ENCODE peak calls at places on chromosomes 3 and 15, in ten cellular contexts. T, W, C, I, V, A, S, U, Q and Z are unnamed samples.

GRCh38 chr3:45473841-45474240 is 85.5 kb downstream of the LARS2 start:
- DNase-seq in T (no peak), W (no peak), C (peak; percentile 96), I (peak; percentile 33), V (no peak), A (no peak), S (peak; percentile 97), U (peak; percentile 92), Q (no peak), Z (peak; percentile 82)

GRCh38 chr3:32492684-32493436 is 9.8 kb downstream of the CMTM6 start:
- DNase-seq in T (no peak), W (no peak), C (peak; percentile 33), I (peak; percentile 46), V (no peak), A (no peak), S (no peak), U (peak; percentile 36), Q (no peak), Z (peak; percentile 15)

GRCh38 chr3:29804044-29804443 is 523.2 kb downstream of the RBMS3 start:
- DNase-seq in T (no peak), W (no peak), C (no peak), I (no peak), V (no peak), A (no peak), S (no peak), U (no peak), Q (no peak), Z (no peak)

GRCh38 chr3:41330465-41330864 is 131.2 kb downstream of the CTNNB1 start:
- DNase-seq in T (no peak), W (no peak), C (peak; percentile 83), I (peak; percentile 47), V (no peak), A (no peak), S (peak; percentile 84), U (peak; percentile 55), Q (no peak), Z (no peak)

GRCh38 chr3:51682079-51682478 is 11.0 kb downstream of the TEX264 start:
- DNase-seq in T (no peak), W (peak; percentile 78), C (peak; percentile 91), I (peak; percentile 88), V (peak; percentile 95), A (peak; percentile 44), S (peak; percentile 90), U (peak; percentile 94), Q (peak; percentile 52), Z (peak; percentile 83)

GRCh38 chr3:77147836-77148578 is 108.1 kb downstream of the ROBO2 start:
- DNase-seq in T (no peak), W (no peak), C (no peak), I (no peak), V (no peak), A (no peak), S (no peak), U (peak; percentile 52), Q (no peak), Z (no peak)

GRCh38 chr3:138241061-138241460 is 54.0 kb downstream of the ARMC8 start:
- DNase-seq in T (no peak), W (no peak), C (peak; percentile 27), I (peak; percentile 78), V (no peak), A (no peak), S (peak; percentile 29), U (no peak), Q (no peak), Z (peak; percentile 38)

GRCh38 chr3:123449092-123449985 is 449 bp upstream of the ADCY5 start:
- DNase-seq in T (no peak), W (no peak), C (peak; percentile 6), I (peak; percentile 10), V (no peak), A (peak; percentile 61), S (peak; percentile 4), U (peak; percentile 18), Q (no peak), Z (peak; percentile 3)

GRCh38 chr3:100090669-100091005 is 23.7 kb downstream of the FILIP1L start:
- DNase-seq in T (no peak), W (no peak), C (no peak), I (no peak), V (no peak), A (no peak), S (no peak), U (no peak), Q (no peak), Z (no peak)

GRCh38 chr3:100086401-100086800 is 27.9 kb downstream of the FILIP1L start:
- DNase-seq in T (no peak), W (no peak), C (no peak), I (no peak), V (no peak), A (no peak), S (no peak), U (no peak), Q (no peak), Z (no peak)

GRCh38 chr3:100087203-100087602 is 27.1 kb downstream of the FILIP1L start:
- DNase-seq in T (no peak), W (no peak), C (peak; percentile 77), I (peak; percentile 45), V (no peak), A (no peak), S (peak; percentile 84), U (peak; percentile 78), Q (no peak), Z (peak; percentile 50)

GRCh38 chr3:100088735-100089368 is 25.4 kb downstream of the FILIP1L start:
- DNase-seq in T (no peak), W (no peak), C (peak; percentile 32), I (no peak), V (no peak), A (no peak), S (no peak), U (no peak), Q (no peak), Z (no peak)

DNA sequence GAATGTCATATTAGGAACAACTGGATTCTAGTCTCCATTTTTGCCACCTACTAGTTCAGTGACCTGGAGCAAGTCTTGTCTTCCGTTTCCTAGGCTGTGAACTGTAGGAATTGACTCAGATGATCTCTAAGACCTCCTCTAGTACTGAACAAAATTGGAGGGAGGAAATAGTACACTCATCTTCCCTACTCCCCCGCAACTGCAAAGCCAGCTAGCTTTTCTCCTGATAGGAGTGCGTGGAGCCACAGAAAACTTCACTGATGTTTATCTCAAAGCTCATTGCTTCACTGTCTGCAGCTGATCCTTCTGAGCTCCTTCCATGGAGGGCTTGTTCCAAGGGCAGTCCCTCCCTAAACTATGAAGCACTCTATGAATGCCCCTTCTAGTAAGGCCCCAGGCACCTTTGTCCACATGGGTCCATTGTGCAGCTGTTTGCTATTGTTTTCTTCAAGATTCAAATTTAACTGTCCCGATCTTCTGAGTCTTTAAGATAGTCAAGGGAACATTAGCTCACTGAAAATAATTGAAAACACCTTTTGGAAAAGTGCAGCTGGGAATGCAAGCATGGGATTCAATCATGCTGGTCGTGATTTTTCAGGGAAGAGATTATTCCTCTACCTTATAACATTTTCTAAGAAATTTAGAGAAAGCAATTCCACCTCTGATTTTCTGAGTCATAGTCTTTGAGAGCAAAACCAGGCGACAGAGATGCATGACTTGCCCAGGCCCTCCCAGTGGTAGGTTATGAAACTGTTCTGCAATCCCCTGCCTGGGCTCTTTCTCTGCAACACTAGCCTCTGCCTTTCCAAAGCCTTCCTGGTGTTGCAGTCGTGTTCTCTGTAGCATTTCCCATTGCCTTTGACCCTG is 24.3 kb downstream of the FILIP1L start:
- DNase-seq in T (no peak), W (peak; percentile 57), C (peak; percentile 74), I (peak; percentile 69), V (peak; percentile 62), A (no peak), S (peak; percentile 82), U (peak; percentile 81), Q (no peak), Z (peak; percentile 72)
- H3K4me3 ChIP-seq in T (no peak overlapping the region), W (no peak overlapping the region), C (no peak overlapping the region), I (no peak overlapping the region), V (no peak overlapping the region), A (no peak overlapping the region), S (no peak overlapping the region), U (no peak overlapping the region), Q (no peak overlapping the region), Z (no peak overlapping the region)

GRCh38 chr15:95760508-95760907 is 570.0 kb upstream of the NR2F2 start:
- DNase-seq in T (no peak), W (no peak), C (peak; percentile 17), I (no peak), V (peak; percentile 56), A (no peak), S (peak; percentile 21), U (peak; percentile 33), Q (peak; percentile 78), Z (no peak)
- TF ChIP-seq CTCF in T (no peak), W (no peak), C (no peak), I (no peak), V (no peak), A (no peak), S (no peak), U (no peak), Q (no peak), Z (no peak)

GRCh38 chr15:66700802-66701421 is 1.1 kb upstream of the SMAD6 start:
- DNase-seq in T (peak; percentile 97), W (peak; percentile 60), C (peak; percentile 94), I (peak; percentile 91), V (peak; percentile 97), A (peak; percentile 97), S (peak; percentile 88), U (peak; percentile 97), Q (peak; percentile 98), Z (peak; percentile 94)

GRCh38 chr15:66698971-66699370 is 3.1 kb upstream of the SMAD6 start:
- DNase-seq in T (no peak), W (no peak), C (no peak), I (no peak), V (no peak), A (no peak), S (no peak), U (no peak), Q (no peak), Z (no peak)

GRCh38 chr15:66701422-66702034 is 508 bp upstream of the SMAD6 start:
- DNase-seq in T (peak; percentile 70), W (no peak), C (no peak), I (no peak), V (no peak), A (peak; percentile 58), S (peak; percentile 29), U (no peak), Q (peak; percentile 91), Z (peak; percentile 68)

GRCh38 chr15:66702035-66702769 is at the start of gene SMAD6:
- DNase-seq in T (peak; percentile 97), W (peak; percentile 94), C (peak; percentile 99), I (peak; percentile 98), V (peak; percentile 97), A (peak; percentile 93), S (peak; percentile 95), U (peak; percentile 99), Q (peak; percentile 99), Z (peak; percentile 99)

DNA sequence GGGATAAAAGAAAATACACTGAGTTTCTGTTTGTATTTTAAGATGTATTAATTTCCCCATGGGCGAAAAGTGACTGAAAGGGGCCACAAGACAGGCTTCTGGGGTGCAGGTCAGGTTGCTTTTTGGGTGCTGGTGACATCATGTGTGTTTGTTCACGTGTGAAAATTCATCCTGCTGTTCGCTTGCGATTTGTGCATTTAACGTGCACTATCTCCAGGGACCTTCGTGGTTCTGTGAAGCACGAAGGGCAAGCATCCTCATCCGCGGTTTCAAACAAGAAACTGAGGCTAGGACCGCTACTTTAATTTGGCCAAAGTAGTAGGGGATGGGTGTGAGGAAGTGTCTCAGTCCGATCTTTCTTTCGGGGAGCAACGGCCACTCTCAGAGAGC is 1.6 kb upstream of the SMAD6 start:
- DNase-seq in T (no peak), W (no peak), C (no peak), I (no peak), V (no peak), A (no peak), S (no peak), U (no peak), Q (no peak), Z (no peak)
- H3K4me3 ChIP-seq in T (peak overlapping the region; percentile 83), W (peak overlapping the region; percentile 47), C (peak overlapping the region; percentile 55), I (peak overlapping the region; percentile 57), V (peak overlapping the region; percentile 19), A (peak overlapping the region; percentile 81), S (peak overlapping the region; percentile 47), U (peak overlapping the region; percentile 62), Q (peak overlapping the region; percentile 72), Z (peak overlapping the region; percentile 62)

GRCh38 chr3:140568842-140569520 is 108.9 kb upstream of the TRIM42 start:
- DNase-seq in T (no peak), W (no peak), C (peak; percentile 25), I (no peak), V (peak; percentile 85), A (peak; percentile 77), S (peak; percentile 50), U (peak; percentile 34), Q (no peak), Z (peak; percentile 19)

GRCh38 chr3:140573011-140573410 is 104.9 kb upstream of the TRIM42 start:
- DNase-seq in T (no peak), W (no peak), C (no peak), I (no peak), V (peak; percentile 80), A (no peak), S (no peak), U (no peak), Q (no peak), Z (no peak)

GRCh38 chr3:140571836-140572235 is 106.0 kb upstream of the TRIM42 start:
- DNase-seq in T (no peak), W (no peak), C (no peak), I (no peak), V (no peak), A (peak; percentile 46), S (no peak), U (no peak), Q (no peak), Z (no peak)

GRCh38 chr3:140570602-140571001 is 107.3 kb upstream of the TRIM42 start:
- DNase-seq in T (no peak), W (no peak), C (no peak), I (no peak), V (no peak), A (no peak), S (no peak), U (no peak), Q (no peak), Z (no peak)

DNA sequence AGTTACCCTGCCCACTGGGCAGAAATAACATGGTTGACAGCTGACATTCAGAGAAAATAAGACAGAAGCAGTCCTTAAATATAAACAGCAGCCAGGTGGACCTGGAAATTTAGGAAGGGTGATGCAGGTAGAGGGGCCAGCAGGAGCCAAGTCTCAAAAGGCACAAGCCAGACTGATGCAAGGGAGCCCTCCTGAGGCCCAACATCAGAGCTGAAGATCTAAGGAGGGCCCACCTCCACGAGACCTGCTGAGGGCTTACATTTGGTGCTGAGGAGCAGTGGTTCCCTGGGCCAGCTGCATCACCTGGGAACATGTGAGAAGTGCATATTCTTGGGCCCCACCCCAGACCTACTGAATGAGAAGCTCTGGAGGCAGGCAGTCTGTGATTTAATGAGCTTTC is 105.5 kb upstream of the TRIM42 start:
- DNase-seq in T (no peak), W (no peak), C (no peak), I (no peak), V (no peak), A (no peak), S (no peak), U (no peak), Q (no peak), Z (no peak)
- TF ChIP-seq CTCF in T (no peak), W (no peak), C (no peak), I (no peak), V (no peak), A (no peak), S (no peak), U (no peak), Q (no peak), Z (no peak)